ENCODE peak calls at places on chromosomes 3 and 15, in eight cellular contexts. One of them, this sample, is unnamed. For H3K36me3, H3K9me3 and H3K27me3, the result is how much of the 10 kb centered on the place peaks cover.

GRCh38 chr3:180762866-180763265 is 83.6 kb upstream of the CCDC39 start:
- DNase-seq in ovary: no peak
- DNase-seq in lung: no peak
- DNase-seq in pancreas: no peak
- DNase-seq in GM23248: no peak
- DNase-seq in adrenal gland: no peak
- DNase-seq in tibial nerve: no peak
- DNase-seq in psoas muscle: no peak
- DNase-seq in this sample: no peak

GRCh38 chr3:47747558-47747957 is 34.1 kb downstream of the SMARCC1 start:
- DNase-seq in ovary: no peak
- DNase-seq in adrenal gland: no peak
- DNase-seq in lung: no peak
- DNase-seq in pancreas: no peak
- DNase-seq in psoas muscle: no peak
- DNase-seq in GM23248: no peak
- DNase-seq in tibial nerve: no peak
- DNase-seq in this sample: no peak

GRCh38 chr3:149224736-149225594 is 3.3 kb upstream of the CP start:
- DNase-seq in tibial nerve: no peak
- DNase-seq in ovary: no peak
- DNase-seq in lung: no peak
- DNase-seq in GM23248: peak
- DNase-seq in pancreas: peak
- DNase-seq in adrenal gland: peak
- DNase-seq in psoas muscle: no peak
- DNase-seq in this sample: no peak

GRCh38 chr15:37793851-37794250 is 140.6 kb upstream of the TMCO5A start:
- DNase-seq in tibial nerve: no peak
- DNase-seq in GM23248: no peak
- DNase-seq in psoas muscle: no peak
- DNase-seq in ovary: no peak
- DNase-seq in lung: no peak
- DNase-seq in adrenal gland: no peak
- DNase-seq in pancreas: no peak
- DNase-seq in this sample: no peak

GRCh38 chr15:37425541-37425940 is 325.2 kb upstream of the MEIS2 start:
- DNase-seq in psoas muscle: no peak
- DNase-seq in ovary: no peak
- DNase-seq in pancreas: no peak
- DNase-seq in adrenal gland: no peak
- DNase-seq in lung: no peak
- DNase-seq in tibial nerve: no peak
- DNase-seq in GM23248: peak
- DNase-seq in this sample: no peak

GRCh38 chr3:155252535-155252934 is 40.9 kb downstream of the STRIT1 start:
- DNase-seq in lung: no peak
- DNase-seq in pancreas: no peak
- DNase-seq in ovary: no peak
- DNase-seq in adrenal gland: no peak
- DNase-seq in tibial nerve: no peak
- DNase-seq in psoas muscle: no peak
- DNase-seq in GM23248: peak
- DNase-seq in this sample: no peak

GRCh38 chr3:188643736-188644135 is 489.8 kb downstream of the LPP start:
- DNase-seq in ovary: no peak
- DNase-seq in lung: no peak
- DNase-seq in psoas muscle: no peak
- DNase-seq in GM23248: no peak
- DNase-seq in pancreas: no peak
- DNase-seq in tibial nerve: no peak
- DNase-seq in adrenal gland: no peak
- DNase-seq in this sample: no peak

GRCh38 chr3:156840826-156841689 is 14.9 kb downstream of the LEKR1 start:
- DNase-seq in adrenal gland: no peak
- DNase-seq in pancreas: no peak
- DNase-seq in GM23248: no peak
- DNase-seq in ovary: no peak
- DNase-seq in lung: no peak
- DNase-seq in psoas muscle: no peak
- DNase-seq in tibial nerve: no peak
- DNase-seq in this sample: no peak

GRCh38 chr3:157130881-157131251 is 29.1 kb downstream of the CCNL1 start:
- DNase-seq in psoas muscle: no peak
- DNase-seq in GM23248: no peak
- DNase-seq in lung: no peak
- DNase-seq in adrenal gland: no peak
- DNase-seq in pancreas: no peak
- DNase-seq in tibial nerve: no peak
- DNase-seq in ovary: no peak
- DNase-seq in this sample: no peak

GRCh38 chr3:42747581-42747980 is 25.5 kb downstream of the CCDC13 start:
- DNase-seq in psoas muscle: no peak
- DNase-seq in ovary: no peak
- DNase-seq in pancreas: no peak
- DNase-seq in tibial nerve: no peak
- DNase-seq in GM23248: no peak
- DNase-seq in lung: no peak
- DNase-seq in adrenal gland: no peak
- DNase-seq in this sample: peak

GRCh38 chr15:89417206-89417725 is 79.1 kb downstream of the RHCG start:
- DNase-seq in pancreas: no peak
- DNase-seq in adrenal gland: no peak
- DNase-seq in ovary: no peak
- DNase-seq in tibial nerve: no peak
- DNase-seq in psoas muscle: no peak
- DNase-seq in lung: no peak
- DNase-seq in GM23248: no peak
- DNase-seq in this sample: no peak

GRCh38 chr3:195895078-195895899 is 13.1 kb downstream of the TNK2 start:
- DNase-seq in ovary: peak
- DNase-seq in adrenal gland: peak
- DNase-seq in lung: no peak
- DNase-seq in psoas muscle: peak
- DNase-seq in pancreas: no peak
- DNase-seq in GM23248: peak
- DNase-seq in tibial nerve: no peak
- DNase-seq in this sample: peak

GRCh38 chr3:70824785-70825184 is 512.3 kb upstream of the MDFIC2 start:
- DNase-seq in pancreas: no peak
- DNase-seq in adrenal gland: no peak
- DNase-seq in ovary: no peak
- DNase-seq in psoas muscle: no peak
- DNase-seq in GM23248: peak
- DNase-seq in lung: no peak
- DNase-seq in tibial nerve: no peak
- DNase-seq in this sample: no peak

GRCh38 chr3:196141052-196141865 is 59.4 kb upstream of the TFRC start:
- DNase-seq in pancreas: no peak
- DNase-seq in lung: no peak
- DNase-seq in psoas muscle: peak
- DNase-seq in tibial nerve: no peak
- DNase-seq in ovary: no peak
- DNase-seq in adrenal gland: no peak
- DNase-seq in GM23248: no peak
- DNase-seq in this sample: no peak

GRCh38 chr3:188397766-188398705 is 244.1 kb downstream of the LPP start:
- DNase-seq in adrenal gland: peak
- DNase-seq in GM23248: no peak
- DNase-seq in psoas muscle: no peak
- DNase-seq in tibial nerve: no peak
- DNase-seq in lung: no peak
- DNase-seq in ovary: no peak
- DNase-seq in pancreas: no peak
- DNase-seq in this sample: no peak

GRCh38 chr3:68116580-68116979 is 462.2 kb upstream of the SUCLG2 start:
- DNase-seq in tibial nerve: no peak
- DNase-seq in pancreas: no peak
- DNase-seq in adrenal gland: no peak
- DNase-seq in lung: no peak
- DNase-seq in GM23248: no peak
- DNase-seq in ovary: no peak
- DNase-seq in psoas muscle: no peak
- DNase-seq in this sample: no peak

GRCh38 chr15:69909719-69910444 is 187.8 kb downstream of the TLE3 start:
- DNase-seq in lung: no peak
- DNase-seq in pancreas: no peak
- DNase-seq in tibial nerve: no peak
- DNase-seq in ovary: no peak
- DNase-seq in adrenal gland: no peak
- DNase-seq in GM23248: no peak
- DNase-seq in psoas muscle: no peak
- DNase-seq in this sample: no peak

GRCh38 chr15:80727196-80727595 is 32.1 kb downstream of the ABHD17C start:
- DNase-seq in lung: no peak
- DNase-seq in adrenal gland: no peak
- DNase-seq in GM23248: no peak
- DNase-seq in psoas muscle: no peak
- DNase-seq in ovary: no peak
- DNase-seq in pancreas: no peak
- DNase-seq in tibial nerve: no peak
- DNase-seq in this sample: no peak

GRCh38 chr3:39171860-39172259 is 18.5 kb upstream of the CSRNP1 start:
- DNase-seq in pancreas: no peak
- DNase-seq in GM23248: no peak
- DNase-seq in lung: no peak
- DNase-seq in adrenal gland: no peak
- DNase-seq in tibial nerve: no peak
- DNase-seq in psoas muscle: no peak
- DNase-seq in ovary: no peak
- DNase-seq in this sample: no peak

DNA sequence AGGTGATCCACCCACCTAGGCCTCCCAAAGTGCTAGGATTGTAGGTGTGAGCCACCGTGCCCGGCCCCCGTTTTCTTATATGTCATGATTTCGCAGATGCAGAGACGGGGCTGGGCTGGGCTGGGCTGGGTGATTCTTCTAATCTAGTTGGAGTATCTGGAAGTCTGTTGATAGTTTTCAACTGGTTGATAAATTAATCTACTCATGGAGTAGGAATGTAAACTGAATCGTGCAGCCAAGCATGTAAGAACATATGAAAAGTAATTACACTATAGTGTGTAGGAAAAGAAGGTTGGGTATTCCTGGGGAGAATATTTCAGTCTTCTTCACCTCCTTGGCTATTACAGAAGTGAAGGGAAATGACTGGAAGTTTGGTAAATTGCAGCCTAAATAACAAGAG is 82.6 kb upstream of the MAGI1 start:
- DNase-seq in psoas muscle: no peak
- DNase-seq in pancreas: no peak
- DNase-seq in lung: no peak
- DNase-seq in GM23248: peak
- DNase-seq in ovary: no peak
- DNase-seq in adrenal gland: no peak
- DNase-seq in tibial nerve: no peak
- DNase-seq in this sample: peak
- H3K36me3 ChIP-seq in psoas muscle: under half
- H3K36me3 ChIP-seq in pancreas: under half
- H3K36me3 ChIP-seq in lung: under half
- H3K36me3 ChIP-seq in GM23248: under half
- H3K36me3 ChIP-seq in ovary: under half
- H3K36me3 ChIP-seq in adrenal gland: under half
- H3K36me3 ChIP-seq in tibial nerve: under half
- H3K36me3 ChIP-seq in this sample: under half

DNA sequence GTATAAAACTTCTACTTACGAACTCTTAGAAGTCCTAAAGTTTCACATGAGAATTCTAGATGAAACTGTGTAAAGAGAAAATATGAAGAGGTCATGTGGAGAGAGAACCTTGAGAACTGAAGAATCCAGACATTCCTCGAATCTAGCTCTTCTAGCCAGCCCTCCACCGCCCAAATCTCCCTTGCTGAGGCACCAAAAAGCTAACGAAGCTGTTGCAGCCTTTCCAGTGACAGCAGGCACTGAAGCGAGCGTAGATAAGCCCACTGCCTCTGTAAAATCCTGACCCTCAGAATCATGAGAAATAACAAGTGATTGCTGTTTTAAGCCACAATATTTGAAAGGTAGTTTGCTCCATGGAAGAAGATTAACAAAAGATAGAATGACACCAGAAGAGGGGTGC is 134.0 kb downstream of the GOLGA6L6 start:
- DNase-seq in adrenal gland: no peak
- DNase-seq in GM23248: no peak
- DNase-seq in lung: no peak
- DNase-seq in ovary: no peak
- DNase-seq in tibial nerve: no peak
- DNase-seq in pancreas: no peak
- DNase-seq in psoas muscle: no peak
- DNase-seq in this sample: no peak
- H3K9me3 ChIP-seq in adrenal gland: under half
- H3K9me3 ChIP-seq in GM23248: under half
- H3K9me3 ChIP-seq in lung: under half
- H3K9me3 ChIP-seq in ovary: under half
- H3K9me3 ChIP-seq in tibial nerve: under half
- H3K9me3 ChIP-seq in pancreas: under half
- H3K9me3 ChIP-seq in psoas muscle: under half
- H3K9me3 ChIP-seq in this sample: under half

GRCh38 chr3:14475601-14476000 is 64.5 kb downstream of the GRIP2 start:
- DNase-seq in GM23248: no peak
- DNase-seq in psoas muscle: no peak
- DNase-seq in ovary: no peak
- DNase-seq in tibial nerve: no peak
- DNase-seq in pancreas: no peak
- DNase-seq in adrenal gland: no peak
- DNase-seq in lung: no peak
- DNase-seq in this sample: no peak
- H3K27me3 ChIP-seq in GM23248: under half
- H3K27me3 ChIP-seq in psoas muscle: under half
- H3K27me3 ChIP-seq in ovary: under half
- H3K27me3 ChIP-seq in tibial nerve: under half
- H3K27me3 ChIP-seq in pancreas: under half
- H3K27me3 ChIP-seq in adrenal gland: under half
- H3K27me3 ChIP-seq in lung: under half
- H3K27me3 ChIP-seq in this sample: under half

DNA sequence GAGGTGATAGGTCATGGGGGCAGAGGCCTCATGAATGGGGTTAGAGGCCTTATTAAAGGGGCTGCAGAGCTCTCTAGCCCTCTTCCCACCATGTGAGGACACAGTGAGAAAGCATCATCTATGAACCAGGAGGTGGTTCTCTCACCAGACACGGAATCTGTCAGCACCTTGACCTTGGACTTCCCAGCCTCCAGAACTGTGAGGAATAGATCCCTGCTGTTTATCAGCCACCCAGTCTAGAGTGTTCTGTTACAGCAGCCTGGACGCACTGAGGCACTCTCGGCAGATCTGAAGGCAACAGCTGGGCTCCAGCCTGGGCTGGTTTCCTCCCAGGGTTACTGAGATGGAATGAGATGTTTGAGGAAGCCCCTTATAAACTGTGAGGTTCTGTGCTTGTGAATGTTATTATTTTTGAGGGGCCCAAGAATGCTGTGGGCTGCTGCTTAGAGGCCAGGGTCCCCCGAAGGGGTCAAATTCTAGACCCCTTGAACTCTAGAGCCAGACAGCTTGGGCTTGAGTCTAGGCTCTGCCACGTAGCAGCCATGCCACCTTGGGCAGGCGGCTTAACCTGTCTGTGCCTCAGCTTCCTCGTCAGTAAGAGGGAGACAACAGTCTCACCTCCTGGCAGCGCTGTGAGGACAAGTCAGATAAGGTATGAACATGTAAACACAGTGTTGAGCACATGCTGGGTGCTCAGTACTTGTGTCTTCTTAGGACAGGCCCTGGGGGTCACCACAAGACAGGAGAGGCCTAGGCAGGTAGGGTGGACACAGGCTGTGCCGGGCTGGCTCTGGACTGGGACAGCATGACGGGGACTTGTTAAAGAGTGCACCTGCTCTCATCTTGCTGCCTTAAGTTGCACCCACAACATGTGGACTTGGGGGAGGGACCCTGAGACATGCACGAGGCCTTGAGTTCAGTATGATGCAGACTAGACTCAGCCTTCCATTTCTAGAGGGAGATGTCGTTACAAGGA is 49.3 kb downstream of the MGLL start:
- DNase-seq in psoas muscle: peak
- DNase-seq in ovary: no peak
- DNase-seq in adrenal gland: no peak
- DNase-seq in lung: no peak
- DNase-seq in tibial nerve: no peak
- DNase-seq in pancreas: no peak
- DNase-seq in GM23248: no peak
- DNase-seq in this sample: no peak
- H3K36me3 ChIP-seq in psoas muscle: under half
- H3K36me3 ChIP-seq in ovary: under half
- H3K36me3 ChIP-seq in adrenal gland: under half
- H3K36me3 ChIP-seq in lung: under half
- H3K36me3 ChIP-seq in tibial nerve: under half
- H3K36me3 ChIP-seq in pancreas: under half
- H3K36me3 ChIP-seq in GM23248: under half
- H3K36me3 ChIP-seq in this sample: under half